ENCODE peak calls at places on chromosomes 16 and 17, in six cellular contexts. E, W, T, V, R and I are unnamed samples.

GRCh38 chr17:82645516-82645915 is 2.7 kb downstream of the WDR45B start:
- DNase-seq in E (peak; percentile 52), T (no peak), R (no peak), W (no peak), V (peak; percentile 75), I (no peak)

GRCh38 chr16:2467301-2468141 is 3.6 kb upstream of the NTN3 start:
- DNase-seq in T (peak; percentile 64), W (no peak), R (peak; percentile 87), E (peak; percentile 76), V (peak; percentile 79), I (peak; percentile 47)

GRCh38 chr17:61411114-61411943 is 11.7 kb downstream of the TBX2 start:
- DNase-seq in V (peak; percentile 82), E (peak; percentile 78), R (no peak), W (no peak), T (no peak), I (peak; percentile 98)

GRCh38 chr16:85612191-85612800 is 826 bp upstream of the GSE1 start:
- DNase-seq in R (peak; percentile 97), T (no peak), W (no peak), E (peak; percentile 99), V (peak; percentile 97), I (peak; percentile 92)

GRCh38 chr17:78347453-78347852 is 12.4 kb downstream of the SOCS3 start:
- DNase-seq in W (no peak), V (no peak), R (no peak), T (no peak), E (no peak), I (no peak)

GRCh38 chr17:82356028-82356427 is 3.0 kb upstream of the TEX19 start:
- DNase-seq in V (no peak), E (peak; percentile 72), T (no peak), W (no peak), R (no peak), I (no peak)

GRCh38 chr17:62626719-62627218 is 701 bp upstream of the MRC2 start:
- DNase-seq in W (no peak), T (no peak), R (peak; percentile 82), V (peak; percentile 83), E (peak; percentile 54), I (peak; percentile 67)

GRCh38 chr16:3541527-3542152 is 35.6 kb downstream of the NLRC3 start:
- DNase-seq in W (no peak), V (no peak), T (no peak), R (no peak), E (no peak), I (no peak)

GRCh38 chr17:77254961-77255741 is 114.4 kb downstream of the SEC14L1 start:
- DNase-seq in V (peak; percentile 96), E (peak; percentile 99), R (peak; percentile 93), W (no peak), T (peak; percentile 29), I (peak; percentile 45)

GRCh38 chr16:66275795-66276428 is 90.6 kb upstream of the CDH5 start:
- DNase-seq in W (no peak), E (peak; percentile 81), V (peak; percentile 73), R (peak; percentile 65), T (peak; percentile 10), I (no peak)

GRCh38 chr17:3690094-3690715 is 5.8 kb downstream of the P2RX5 start:
- DNase-seq in E (no peak), T (no peak), R (no peak), V (no peak), W (no peak), I (no peak)

GRCh38 chr16:50680907-50681885 is at the start of gene SNX20:
- DNase-seq in V (no peak), R (no peak), T (no peak), E (no peak), W (peak; percentile 58), I (no peak)